ENCODE peak calls at places on chromosome 1, in five cellular contexts. I, S, B, H and J are unnamed samples.

GRCh38 chr1:26275580-26276431 is 4.1 kb upstream of the SH3BGRL3 start:
- DNase-seq in I (peak; percentile 85), S (no peak), B (peak; percentile 92), H (peak; percentile 87), J (peak; percentile 86)

GRCh38 chr1:41045740-41046139 is 24.2 kb upstream of the SLFNL1 start:
- DNase-seq in I (no peak), S (no peak), B (peak; percentile 48), H (no peak), J (peak; percentile 26)

GRCh38 chr1:97137862-97138514 is 416.4 kb downstream of the PTBP2 start:
- DNase-seq in I (peak; percentile 39), S (no peak), B (peak; percentile 84), H (no peak), J (peak; percentile 37)

GRCh38 chr1:163315773-163316374 is 5.9 kb upstream of the NUF2 start:
- DNase-seq in I (peak; percentile 45), S (peak; percentile 32), B (peak; percentile 74), H (no peak), J (no peak)

GRCh38 chr1:87113313-87113712 is 198.9 kb downstream of the HS2ST1 start:
- DNase-seq in I (no peak), S (no peak), B (peak; percentile 87), H (no peak), J (peak; percentile 94)

GRCh38 chr1:225642177-225642576 is 10.7 kb downstream of the ENAH start:
- DNase-seq in I (no peak), S (no peak), B (no peak), H (no peak), J (no peak)

GRCh38 chr1:37284053-37284452 is 190.3 kb upstream of the ZC3H12A start:
- DNase-seq in I (no peak), S (no peak), B (no peak), H (no peak), J (no peak)

GRCh38 chr1:11793819-11794218 is 11.9 kb downstream of the MTHFR start:
- DNase-seq in I (no peak), S (no peak), B (no peak), H (no peak), J (no peak)

GRCh38 chr1:12464627-12465056 is 153.4 kb downstream of the DHRS3 start:
- DNase-seq in I (no peak), S (no peak), B (peak; percentile 97), H (no peak), J (no peak)

GRCh38 chr1:19799233-19799876 is 361 bp downstream of the TMCO4 start:
- DNase-seq in I (peak; percentile 20), S (no peak), B (peak; percentile 39), H (no peak), J (no peak)

GRCh38 chr1:222382171-222382570 is 165.7 kb downstream of the HHIPL2 start:
- DNase-seq in I (no peak), S (no peak), B (no peak), H (no peak), J (no peak)
- TF ChIP-seq CTCF in I (no peak), S (no peak), B (no peak), H (no peak), J (no peak)

GRCh38 chr1:201059871-201060555 is 36.5 kb upstream of the KIF21B start:
- DNase-seq in I (no peak), S (no peak), B (no peak), H (no peak), J (no peak)
- TF ChIP-seq CTCF in I (no peak), S (no peak), B (no peak), H (no peak), J (no peak)

GRCh38 chr1:157659576-157660247 is 40.9 kb downstream of the FCRL3 start:
- DNase-seq in I (no peak), S (no peak), B (no peak), H (no peak), J (no peak)
- TF ChIP-seq CTCF in I (no peak), S (no peak), B (no peak), H (no peak), J (no peak)

GRCh38 chr1:85602536-85602935 is 22.0 kb downstream of the CCN1 start:
- DNase-seq in I (no peak), S (no peak), B (no peak), H (no peak), J (no peak)
- TF ChIP-seq CTCF in I (no peak), S (no peak), B (no peak), H (peak; percentile 51), J (no peak)

GRCh38 chr1:234619071-234619480 is 9.1 kb upstream of the IRF2BP2 start:
- DNase-seq in I (no peak), S (no peak), B (no peak), H (no peak), J (no peak)

GRCh38 chr1:234618726-234619049 is 8.7 kb upstream of the IRF2BP2 start:
- DNase-seq in I (no peak), S (no peak), B (no peak), H (no peak), J (no peak)

GRCh38 chr1:234616644-234617043 is 6.7 kb upstream of the IRF2BP2 start:
- DNase-seq in I (no peak), S (no peak), B (peak; percentile 62), H (no peak), J (no peak)

GRCh38 chr1:234617986-234618725 is 8.2 kb upstream of the IRF2BP2 start:
- DNase-seq in I (no peak), S (no peak), B (peak; percentile 89), H (no peak), J (no peak)

DNA sequence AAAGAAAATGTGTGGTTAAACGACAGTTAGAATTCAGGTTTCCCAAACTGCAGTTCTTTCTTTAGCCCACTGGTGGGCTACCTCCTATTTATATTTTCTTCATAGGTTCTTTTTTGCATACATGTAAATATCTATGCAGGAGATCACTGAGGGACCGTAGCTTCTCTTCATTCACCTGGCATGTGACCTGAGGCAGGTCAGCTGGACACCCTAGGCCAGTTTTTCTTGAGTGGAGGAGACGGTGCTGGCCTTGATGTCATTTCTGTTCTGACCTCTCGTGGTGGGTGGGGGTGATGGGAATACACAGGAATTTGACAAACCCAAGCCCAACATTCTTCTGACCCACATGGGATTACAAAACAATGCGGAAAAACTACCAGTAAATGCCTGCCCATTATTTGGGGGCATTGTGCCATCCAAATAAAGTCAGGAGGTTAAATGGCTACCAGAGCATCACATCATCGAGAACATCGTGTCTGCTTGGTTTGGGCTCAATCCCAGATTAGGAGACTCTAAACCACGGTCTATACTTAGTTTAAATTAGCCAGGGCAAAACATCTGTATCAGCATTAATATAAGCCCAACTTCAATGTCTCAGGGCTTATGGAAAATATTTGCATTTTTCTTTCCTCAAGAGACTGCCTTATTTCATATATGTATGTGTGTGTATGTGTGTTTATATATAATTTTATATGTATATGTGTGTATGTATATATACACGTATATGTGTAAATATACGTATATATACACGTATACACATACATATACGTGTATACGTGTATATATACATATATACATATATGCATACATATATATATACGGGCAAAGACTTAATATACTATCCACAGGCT is 7.4 kb upstream of the IRF2BP2 start:
- DNase-seq in I (no peak), S (no peak), B (peak; percentile 39), H (no peak), J (no peak)
- TF ChIP-seq CTCF in I (peak; percentile 58), S (peak; percentile 53), B (peak; percentile 14), H (peak; percentile 52), J (no peak)

DNA sequence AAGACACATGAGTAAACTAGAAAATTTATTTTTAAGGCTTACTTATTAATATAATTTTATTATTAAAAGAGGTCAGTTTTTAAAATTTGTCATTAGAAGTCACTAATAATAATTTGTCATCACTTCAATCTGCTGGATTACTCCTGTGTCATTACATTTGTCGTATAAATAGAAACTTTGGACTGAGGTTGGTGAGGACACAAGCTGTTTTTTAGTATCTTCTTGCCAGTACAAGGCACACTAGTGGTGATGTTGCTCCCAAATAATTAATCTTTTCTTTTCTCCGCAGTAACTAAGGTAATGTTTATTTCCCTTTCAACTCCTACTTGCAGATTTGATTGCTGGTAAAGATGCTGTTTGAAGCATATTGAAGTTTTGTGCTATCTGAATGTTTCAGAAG is 59.4 kb upstream of the TENT5C start:
- DNase-seq in I (no peak), S (no peak), B (no peak), H (no peak), J (no peak)
- TF ChIP-seq CTCF in I (no peak), S (no peak), B (no peak), H (no peak), J (no peak)

GRCh38 chr1:192729500-192729899 is 79.3 kb upstream of the RGS2 start:
- DNase-seq in I (no peak), S (no peak), B (no peak), H (no peak), J (no peak)

GRCh38 chr1:192730206-192730605 is 78.6 kb upstream of the RGS2 start:
- DNase-seq in I (no peak), S (no peak), B (peak; percentile 78), H (no peak), J (no peak)

GRCh38 chr1:192737311-192737710 is 71.5 kb upstream of the RGS2 start:
- DNase-seq in I (no peak), S (no peak), B (peak; percentile 47), H (no peak), J (no peak)

GRCh38 chr1:192735298-192735697 is 73.5 kb upstream of the RGS2 start:
- DNase-seq in I (no peak), S (no peak), B (no peak), H (no peak), J (no peak)

GRCh38 chr1:192732787-192733186 is 76.1 kb upstream of the RGS2 start:
- DNase-seq in I (no peak), S (no peak), B (no peak), H (no peak), J (no peak)
- TF ChIP-seq CTCF in I (peak; percentile 42), S (no peak), B (no peak), H (peak; percentile 28), J (no peak)